ENCODE peak calls at places on chromosomes 4 and X, in ten cellular contexts. B, D, F, A, T, X, O, U, W and P are unnamed samples.
A peak's percentile ranks its signal among the peaks of the same experiment; 100 is the strongest.

GRCh38 chr4:109588176-109588575 is 28.1 kb downstream of the MCUB start:
- DNase-seq in B (no peak), D (no peak), F (no peak), A (no peak), T (peak; percentile 26), X (no peak), O (no peak), U (no peak), W (no peak), P (no peak)

GRCh38 chr4:138561906-138562305 is 319.8 kb upstream of the SLC7A11 start:
- DNase-seq in B (no peak), D (no peak), F (no peak), A (no peak), T (no peak), X (no peak), O (no peak), U (no peak), W (no peak), P (no peak)

GRCh38 chr4:37236165-37236564 is 8.4 kb upstream of the NWD2 start:
- DNase-seq in B (no peak), D (no peak), F (no peak), A (no peak), T (no peak), X (no peak), O (no peak), U (no peak), W (no peak), P (no peak)

GRCh38 chr4:150769845-150770244 is 187.9 kb downstream of the MAB21L2 start:
- DNase-seq in B (no peak), D (peak; percentile 66), F (no peak), A (no peak), T (no peak), X (no peak), O (no peak), U (no peak), W (no peak), P (no peak)

GRCh38 chr4:68249434-68249833 is 3.9 kb upstream of the TMPRSS11B start:
- DNase-seq in B (no peak), D (no peak), F (no peak), A (no peak), T (no peak), X (no peak), O (no peak), U (no peak), W (no peak), P (no peak)

GRCh38 chrX:2484721-2485459 is 15.9 kb downstream of the DHRSX start:
- DNase-seq in B (no peak), D (no peak), F (no peak), A (peak; percentile 56), T (no peak), X (no peak), O (no peak), U (no peak), W (peak; percentile 61), P (no peak)

GRCh38 chrX:133414399-133415275 is 652 bp downstream of the GPC4 start:
- DNase-seq in B (no peak), D (no peak), F (no peak), A (peak; percentile 8), T (no peak), X (peak; percentile 51), O (no peak), U (no peak), W (no peak), P (no peak)

GRCh38 chrX:118824173-118824782 is 654 bp downstream of the ZCCHC12 start:
- DNase-seq in B (no peak), D (no peak), F (no peak), A (peak; percentile 47), T (no peak), X (peak; percentile 71), O (peak; percentile 25), U (no peak), W (no peak), P (no peak)

GRCh38 chrX:106611682-106612402 is at the start of gene RADX:
- DNase-seq in B (peak; percentile 60), D (peak; percentile 64), F (peak; percentile 56), A (peak; percentile 92), T (peak; percentile 19), X (peak; percentile 53), O (no peak), U (peak; percentile 52), W (peak; percentile 95), P (peak; percentile 87)

GRCh38 chrX:68443155-68443868 is 10.0 kb upstream of the OPHN1 start:
- DNase-seq in B (no peak), D (no peak), F (no peak), A (no peak), T (no peak), X (no peak), O (no peak), U (peak; percentile 45), W (no peak), P (no peak)

GRCh38 chrX:133654801-133655200 is 239.5 kb upstream of the GPC4 start:
- DNase-seq in B (no peak), D (no peak), F (no peak), A (no peak), T (no peak), X (no peak), O (no peak), U (no peak), W (no peak), P (no peak)

GRCh38 chrX:115233497-115234219 is at the start of gene LRCH2:
- DNase-seq in B (no peak), D (no peak), F (peak; percentile 9), A (peak; percentile 55), T (no peak), X (peak; percentile 86), O (no peak), U (no peak), W (peak; percentile 72), P (peak; percentile 54)

GRCh38 chr4:76601791-76602190 is 166.8 kb downstream of the SHROOM3 start:
- DNase-seq in B (no peak), D (no peak), F (no peak), A (no peak), T (no peak), X (no peak), O (peak; percentile 27), U (no peak), W (no peak), P (no peak)
- TF ChIP-seq POLR2AphosphoS5 in B (no peak), D (no peak), F (peak; percentile 52), A (no peak), T (no peak), X (no peak), O (no peak), U (no peak), W (no peak), P (no peak)

DNA sequence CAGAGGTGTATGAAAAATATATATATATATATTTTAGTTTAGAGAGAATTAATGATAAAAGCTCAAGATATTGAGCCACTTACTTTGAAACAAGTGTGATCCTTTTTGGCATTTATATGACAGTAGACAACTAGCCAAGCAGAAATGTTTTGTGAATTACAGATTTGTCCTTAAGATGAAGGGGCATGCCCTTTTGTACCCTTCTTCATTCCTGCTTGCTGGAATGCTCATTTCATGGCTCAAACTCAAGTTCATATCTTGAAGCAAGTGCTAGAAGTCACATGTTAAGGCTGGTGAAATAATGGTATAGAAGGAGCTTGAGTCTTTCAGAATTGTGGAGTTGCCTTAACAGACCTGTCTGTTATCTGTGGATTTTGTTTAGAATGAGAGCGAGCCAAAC is 202.9 kb downstream of the BMPR1B start:
- DNase-seq in B (no peak), D (no peak), F (no peak), A (no peak), T (no peak), X (no peak), O (no peak), U (no peak), W (no peak), P (no peak)
- TF ChIP-seq POLR2AphosphoS5 in B (no peak), D (no peak), F (no peak), A (no peak), T (no peak), X (no peak), O (no peak), U (no peak), W (no peak), P (no peak)

GRCh38 chrX:9089652-9090051 is 55.7 kb upstream of the FAM9B start:
- DNase-seq in B (no peak), D (no peak), F (no peak), A (no peak), T (no peak), X (no peak), O (no peak), U (no peak), W (no peak), P (no peak)
- TF ChIP-seq POLR2AphosphoS5 in B (no peak), D (no peak), F (no peak), A (no peak), T (no peak), X (no peak), O (no peak), U (no peak), W (no peak), P (no peak)

GRCh38 chrX:154044045-154044444 is 24.3 kb upstream of the IRAK1 start:
- DNase-seq in B (no peak), D (no peak), F (no peak), A (no peak), T (no peak), X (no peak), O (no peak), U (no peak), W (no peak), P (no peak)

GRCh38 chrX:154040863-154041262 is 21.2 kb upstream of the IRAK1 start:
- DNase-seq in B (no peak), D (no peak), F (no peak), A (no peak), T (no peak), X (no peak), O (no peak), U (no peak), W (peak; percentile 59), P (no peak)

GRCh38 chrX:154040307-154040756 is 20.6 kb upstream of the IRAK1 start:
- DNase-seq in B (no peak), D (no peak), F (no peak), A (no peak), T (no peak), X (no peak), O (no peak), U (no peak), W (no peak), P (no peak)

GRCh38 chrX:154046262-154046771 is 26.6 kb upstream of the IRAK1 start:
- DNase-seq in B (no peak), D (no peak), F (peak; percentile 66), A (no peak), T (no peak), X (no peak), O (no peak), U (peak; percentile 31), W (no peak), P (no peak)

GRCh38 chrX:154043003-154043402 is 23.3 kb upstream of the IRAK1 start:
- DNase-seq in B (no peak), D (no peak), F (no peak), A (no peak), T (no peak), X (no peak), O (no peak), U (no peak), W (no peak), P (no peak)
- TF ChIP-seq POLR2AphosphoS5 in B (no peak), D (no peak), F (no peak), A (no peak), T (no peak), X (no peak), O (no peak), U (no peak), W (no peak), P (no peak)

GRCh38 chr4:147822128-147822527 is 90.2 kb downstream of the ARHGAP10 start:
- DNase-seq in B (no peak), D (no peak), F (peak; percentile 89), A (no peak), T (no peak), X (no peak), O (no peak), U (peak; percentile 78), W (no peak), P (peak; percentile 88)
- TF ChIP-seq POLR2AphosphoS5 in B (no peak), D (no peak), F (peak; percentile 86), A (no peak), T (no peak), X (no peak), O (no peak), U (peak; percentile 52), W (no peak), P (no peak)